ENCODE peak calls at places on chromosome 1, in six cellular contexts. W is left ventricle myocardium inferior, C is heart left ventricle, Q is DND-41, P is uterus, I is Panc1. U is an unnamed sample.

GRCh38 chr1:207997486-207998268 is 86.8 kb upstream of the CD34 start:
- DNase-seq in W (peak; percentile 71), C (peak; percentile 75), Q (peak; percentile 60), P (peak; percentile 85), I (peak; percentile 36), U (peak; percentile 82)

GRCh38 chr1:83929184-83929583 is 69.7 kb downstream of the TTLL7 start:
- DNase-seq in W (no peak), C (no peak), Q (no peak), P (no peak), I (peak; percentile 36), U (no peak)

GRCh38 chr1:8422439-8423133 is 104.7 kb downstream of the SLC45A1 start:
- DNase-seq in W (no peak), C (no peak), Q (peak; percentile 18), P (peak; percentile 53), I (no peak), U (no peak)

GRCh38 chr1:24161270-24161669 is 18.3 kb upstream of the IL22RA1 start:
- DNase-seq in W (no peak), C (no peak), Q (no peak), P (no peak), I (no peak), U (no peak)

GRCh38 chr1:181139631-181140051 is 51.1 kb downstream of the IER5 start:
- DNase-seq in W (no peak), C (no peak), Q (no peak), P (no peak), I (no peak), U (no peak)

GRCh38 chr1:89587728-89588127 is 45.2 kb upstream of the LRRC8C start:
- DNase-seq in W (no peak), C (no peak), Q (no peak), P (no peak), I (no peak), U (no peak)

GRCh38 chr1:15951341-15952153 is 24.4 kb downstream of the ZBTB17 start:
- DNase-seq in W (no peak), C (peak; percentile 48), Q (no peak), P (no peak), I (no peak), U (no peak)

GRCh38 chr1:167054531-167054930 is 35.6 kb downstream of the GPA33 start:
- DNase-seq in W (no peak), C (no peak), Q (no peak), P (no peak), I (no peak), U (no peak)

GRCh38 chr1:203676455-203676854 is 49.8 kb downstream of the ATP2B4 start:
- DNase-seq in W (no peak), C (no peak), Q (no peak), P (no peak), I (no peak), U (no peak)

GRCh38 chr1:113185463-113186104 is 112.6 kb downstream of the LRIG2 start:
- DNase-seq in W (no peak), C (no peak), Q (no peak), P (no peak), I (no peak), U (no peak)

GRCh38 chr1:182784556-182785171 is 4.9 kb upstream of the NPL start:
- DNase-seq in W (no peak), C (no peak), Q (peak; percentile 16), P (peak; percentile 24), I (peak; percentile 24), U (peak; percentile 40)
- TF ChIP-seq CTCF in W (peak; percentile 81), C (peak; percentile 80), Q (peak; percentile 80), P (peak; percentile 87), I (peak; percentile 82), U (peak; percentile 92)

GRCh38 chr1:1024421-1025415 is 4.8 kb downstream of the AGRN start:
- DNase-seq in W (no peak), C (no peak), Q (no peak), P (no peak), I (no peak), U (no peak)

GRCh38 chr1:1021860-1022259 is 1.9 kb downstream of the AGRN start:
- DNase-seq in W (no peak), C (no peak), Q (no peak), P (no peak), I (no peak), U (no peak)

GRCh38 chr1:1021010-1021845 is 1.3 kb downstream of the AGRN start:
- DNase-seq in W (peak; percentile 70), C (peak; percentile 85), Q (no peak), P (no peak), I (no peak), U (peak; percentile 70)

GRCh38 chr1:1022322-1023090 is 2.6 kb downstream of the AGRN start:
- DNase-seq in W (no peak), C (no peak), Q (no peak), P (no peak), I (no peak), U (no peak)

DNA sequence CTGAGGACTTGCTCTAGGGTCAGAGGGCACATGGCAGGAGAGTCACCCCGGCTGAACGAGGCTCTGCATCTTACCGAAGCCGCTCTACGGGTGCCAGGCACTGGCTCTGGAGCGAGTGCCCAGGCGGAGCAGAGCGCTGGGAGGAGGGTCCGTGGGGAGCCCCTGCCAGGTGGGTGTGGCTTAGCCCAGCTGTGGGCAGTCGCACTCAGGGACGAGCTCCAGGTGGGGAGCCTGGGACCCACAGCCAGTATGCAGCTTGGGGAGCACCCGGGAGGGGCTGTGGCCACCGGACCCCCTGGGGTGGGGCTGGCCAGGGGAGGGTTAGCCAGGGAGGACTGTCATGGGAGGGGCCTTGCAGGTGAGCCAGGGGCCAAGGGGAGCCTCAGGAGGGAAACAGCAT is 3.8 kb downstream of the AGRN start:
- DNase-seq in W (no peak), C (no peak), Q (no peak), P (no peak), I (no peak), U (no peak)
- H3K27me3 ChIP-seq in W (no peaks in the 10 kb centered on the region), C (no peaks in the 10 kb centered on the region), Q (no peaks in the 10 kb centered on the region), P (no peaks in the 10 kb centered on the region), I (no peaks in the 10 kb centered on the region), U (peaks cover 10% of the 10 kb centered on the region)

GRCh38 chr1:64540265-64540791 is 70.4 kb downstream of the CACHD1 start:
- DNase-seq in W (no peak), C (no peak), Q (no peak), P (no peak), I (no peak), U (no peak)
- H3K4me3 ChIP-seq in W (peak overlapping the region; percentile 45), C (peak overlapping the region; percentile 21), Q (no peak overlapping the region), P (peak overlapping the region; percentile 23), I (no peak overlapping the region), U (no peak overlapping the region)

GRCh38 chr1:36421649-36422048 is 23.9 kb upstream of the LSM10 start:
- DNase-seq in W (no peak), C (no peak), Q (no peak), P (no peak), I (no peak), U (no peak)

GRCh38 chr1:36419158-36419557 is 21.4 kb upstream of the LSM10 start:
- DNase-seq in W (no peak), C (no peak), Q (no peak), P (no peak), I (no peak), U (no peak)

GRCh38 chr1:36419569-36419968 is 21.9 kb upstream of the LSM10 start:
- DNase-seq in W (no peak), C (no peak), Q (no peak), P (no peak), I (no peak), U (no peak)

GRCh38 chr1:36420409-36420808 is 22.7 kb upstream of the LSM10 start:
- DNase-seq in W (no peak), C (no peak), Q (no peak), P (no peak), I (no peak), U (no peak)

GRCh38 chr1:36420836-36421317 is 23.2 kb upstream of the LSM10 start:
- DNase-seq in W (peak; percentile 86), C (peak; percentile 90), Q (peak; percentile 90), P (peak; percentile 86), I (peak; percentile 83), U (peak; percentile 75)
- TF ChIP-seq CTCF in W (peak; percentile 96), C (peak; percentile 94), Q (peak; percentile 99), P (peak; percentile 90), I (peak; percentile 97), U (peak; percentile 82)